ENCODE peak calls at places on chromosomes 2 and 18, in four cellular contexts. F, C, Z and E are unnamed samples.

GRCh38 chr2:28661589-28662001 is 90.0 kb upstream of the PPP1CB start:
- DNase-seq in C (no peak), Z (no peak), F (peak), E (peak)

GRCh38 chr2:85767803-85768665 is 14.2 kb downstream of the ATOH8 start:
- DNase-seq in Z (no peak), F (no peak), C (no peak), E (no peak)

GRCh38 chr18:44683566-44683965 is 2.9 kb downstream of the SETBP1 start:
- DNase-seq in C (no peak), Z (no peak), F (no peak), E (no peak)

GRCh38 chr2:95260028-95261023 is 13.9 kb upstream of the PROM2 start:
- DNase-seq in Z (no peak), C (no peak), F (no peak), E (no peak)

GRCh38 chr2:144320491-144320890 is 199.4 kb downstream of the ZEB2 start:
- DNase-seq in C (peak), F (peak), Z (no peak), E (no peak)

GRCh38 chr2:147846382-147847081 is 1.7 kb downstream of the ACVR2A start:
- DNase-seq in F (peak), Z (no peak), C (no peak), E (no peak)

GRCh38 chr2:104975371-104975770 is 62.5 kb upstream of the MRPS9 start:
- DNase-seq in Z (no peak), F (no peak), C (no peak), E (no peak)

GRCh38 chr2:172864182-172864581 is 128.5 kb downstream of the RAPGEF4 start:
- DNase-seq in Z (peak), C (peak), F (peak), E (peak)

GRCh38 chr2:176170606-176171005 is 13.5 kb downstream of the HOXD3 start:
- DNase-seq in Z (no peak), F (no peak), C (no peak), E (no peak)

GRCh38 chr2:155176345-155176744 is 477.9 kb downstream of the KCNJ3 start:
- DNase-seq in F (no peak), Z (no peak), C (no peak), E (no peak)

GRCh38 chr2:19358242-19359020 is at the start of gene OSR1:
- DNase-seq in F (peak), C (no peak), Z (no peak), E (no peak)

GRCh38 chr2:224025874-224026273 is 13.2 kb downstream of the SERPINE2 start:
- DNase-seq in F (no peak), C (peak), Z (peak), E (no peak)

GRCh38 chr18:31626409-31626808 is 34.7 kb downstream of the TTR start:
- DNase-seq in C (no peak), Z (no peak), F (no peak), E (no peak)

GRCh38 chr2:75596784-75597183 is 36.0 kb upstream of the EVA1A start:
- DNase-seq in F (no peak), Z (no peak), C (no peak), E (no peak)